ENCODE peak calls at places on chromosomes 12 and 14, in eight cellular contexts. C is lower leg skin, I is fibroblast of pulmonary artery, O is cardiac muscle cell, M is astrocyte of the spinal cord, X is Panc1, E is astrocyte, A is tibial nerve. G is an unnamed sample.

GRCh38 chr14:32469388-32470160 is 140.5 kb downstream of the AKAP6 start:
- DNase-seq in C (no peak), I (peak), O (peak), M (peak), X (peak), E (peak), A (no peak), G (peak)

GRCh38 chr14:51472881-51473280 is 178.8 kb upstream of the FRMD6 start:
- DNase-seq in C (no peak), I (no peak), O (no peak), M (no peak), X (no peak), E (no peak), A (no peak), G (no peak)

GRCh38 chr12:94336201-94336915 is 123.3 kb downstream of the CEP83 start:
- DNase-seq in C (no peak), I (peak), O (peak), M (no peak), X (no peak), E (no peak), A (no peak), G (peak)

GRCh38 chr12:122859303-122860051 is 24.2 kb downstream of the HIP1R start:
- DNase-seq in C (no peak), I (no peak), O (no peak), M (no peak), X (no peak), E (no peak), A (no peak), G (no peak)

GRCh38 chr14:101153691-101154090 is 250.2 kb upstream of the RTL1 start:
- DNase-seq in C (no peak), I (no peak), O (no peak), M (no peak), X (no peak), E (no peak), A (no peak), G (no peak)

GRCh38 chr14:101761881-101762529 is 496 bp downstream of the PPP2R5C start:
- DNase-seq in C (no peak), I (no peak), O (peak), M (no peak), X (no peak), E (no peak), A (peak), G (no peak)

GRCh38 chr14:53979141-53979673 is 22.6 kb upstream of the BMP4 start:
- DNase-seq in C (peak), I (peak), O (peak), M (peak), X (no peak), E (peak), A (no peak), G (no peak)

GRCh38 chr12:132229423-132229760 is 85.1 kb downstream of the NOC4L start:
- DNase-seq in C (no peak), I (no peak), O (no peak), M (no peak), X (no peak), E (no peak), A (no peak), G (no peak)

GRCh38 chr12:75850751-75851462 is 180.7 kb downstream of the PHLDA1 start:
- DNase-seq in C (no peak), I (peak), O (peak), M (peak), X (no peak), E (peak), A (no peak), G (peak)

GRCh38 chr12:119412811-119413794 is 78.6 kb downstream of the CCDC60 start:
- DNase-seq in C (peak), I (peak), O (peak), M (peak), X (peak), E (peak), A (peak), G (peak)

GRCh38 chr12:103327676-103328075 is 168.1 kb downstream of the C12orf42 start:
- DNase-seq in C (no peak), I (no peak), O (no peak), M (no peak), X (no peak), E (no peak), A (no peak), G (no peak)

GRCh38 chr14:22397338-22397737 is 191.7 kb downstream of the DAD1 start:
- DNase-seq in C (no peak), I (no peak), O (no peak), M (no peak), X (no peak), E (no peak), A (no peak), G (no peak)

GRCh38 chr12:24937553-24938244 is 11.2 kb downstream of the BCAT1 start:
- DNase-seq in C (no peak), I (no peak), O (no peak), M (peak), X (no peak), E (peak), A (no peak), G (no peak)

GRCh38 chr14:68705741-68706283 is 87.1 kb downstream of the ZFP36L1 start:
- DNase-seq in C (peak), I (no peak), O (no peak), M (no peak), X (no peak), E (no peak), A (no peak), G (no peak)

GRCh38 chr12:49937639-49938300 is 12.8 kb upstream of the AQP2 start:
- DNase-seq in C (no peak), I (no peak), O (no peak), M (no peak), X (no peak), E (no peak), A (no peak), G (no peak)

GRCh38 chr14:90291699-90292098 is 35.3 kb downstream of the PSMC1 start:
- DNase-seq in C (no peak), I (no peak), O (no peak), M (no peak), X (no peak), E (no peak), A (no peak), G (no peak)

GRCh38 chr14:26765768-26766550 is 168.1 kb upstream of the NOVA1 start:
- DNase-seq in C (no peak), I (peak), O (peak), M (peak), X (no peak), E (peak), A (peak), G (peak)

DNA sequence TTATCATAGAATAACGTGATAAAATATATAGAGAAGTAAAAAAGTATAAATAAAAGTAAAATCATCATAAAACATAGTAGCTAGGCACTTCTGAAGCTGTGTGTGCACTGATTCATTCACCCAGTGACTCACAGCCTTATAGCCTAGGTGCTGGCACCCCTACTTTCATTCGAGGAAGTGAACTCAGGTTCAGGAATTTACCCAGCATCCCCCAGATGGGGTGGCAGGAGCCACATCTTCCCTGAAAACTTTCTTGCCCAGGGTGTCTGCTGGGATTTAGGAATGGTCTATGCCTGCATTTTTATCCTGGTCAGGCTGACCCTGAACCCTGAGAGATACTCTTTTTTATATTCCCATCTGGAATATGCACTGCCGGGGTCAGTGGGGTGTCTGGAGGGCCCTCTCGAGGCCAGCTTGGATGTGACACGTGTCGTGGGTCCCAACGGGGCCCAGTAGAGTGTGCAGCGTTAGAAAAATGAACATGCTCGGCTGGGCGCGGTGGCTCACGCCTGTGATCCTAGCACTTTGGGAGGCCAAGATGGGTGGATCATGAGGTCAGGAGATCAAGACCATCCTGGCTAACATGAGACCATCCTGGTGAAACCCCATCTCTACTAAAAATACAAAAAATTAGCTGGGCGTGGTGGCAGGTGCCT is 75.8 kb downstream of the AACS start:
- DNase-seq in C (no peak), I (peak), O (peak), M (peak), X (peak), E (peak), A (no peak), G (peak)
- H3K4me3 ChIP-seq in C (no peak), I (no peak), O (no peak), M (no peak), X (no peak), E (no peak), A (no peak), G (no peak)

DNA sequence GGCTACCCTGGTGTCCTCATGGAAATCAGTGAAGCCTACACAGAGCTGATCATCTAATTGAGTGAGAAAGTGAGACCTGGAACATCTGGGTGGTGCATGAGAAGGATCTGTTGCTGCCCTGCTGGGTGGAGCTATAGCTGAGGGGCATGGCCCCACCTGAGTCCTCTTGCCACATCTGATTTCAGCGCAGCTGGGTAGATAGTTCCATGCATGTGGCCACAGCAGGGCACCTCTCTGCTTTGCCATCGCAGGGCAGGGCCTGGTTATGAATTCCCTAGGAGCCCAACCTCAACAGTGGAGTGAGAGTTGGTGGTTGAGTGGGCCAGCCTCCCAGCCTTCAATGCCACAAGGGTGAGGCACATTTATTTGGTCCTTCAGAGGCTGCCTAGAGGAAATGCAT is 407.8 kb downstream of the BCL11B start:
- DNase-seq in C (no peak), I (no peak), O (no peak), M (no peak), X (no peak), E (no peak), A (no peak), G (no peak)
- TF ChIP-seq CTCF in C (no peak), I (no peak), O (no peak), M (no peak), X (no peak), E (no peak), A (no peak), G (no peak)

GRCh38 chr14:88228519-88229236 is 94.4 kb downstream of the KCNK10 start:
- DNase-seq in C (no peak), I (no peak), O (no peak), M (no peak), X (no peak), E (no peak), A (no peak), G (no peak)
- H3K4me3 ChIP-seq in C (no peak), I (no peak), O (no peak), M (no peak), X (no peak), E (no peak), A (no peak), G (no peak)

GRCh38 chr14:50399251-50400032 is 2.8 kb upstream of the CDKL1 start:
- DNase-seq in C (no peak), I (peak), O (peak), M (peak), X (no peak), E (peak), A (peak), G (peak)
- TF ChIP-seq CTCF in C (no peak), I (no peak), O (no peak), M (no peak), X (no peak), E (no peak), A (no peak), G (no peak)

DNA sequence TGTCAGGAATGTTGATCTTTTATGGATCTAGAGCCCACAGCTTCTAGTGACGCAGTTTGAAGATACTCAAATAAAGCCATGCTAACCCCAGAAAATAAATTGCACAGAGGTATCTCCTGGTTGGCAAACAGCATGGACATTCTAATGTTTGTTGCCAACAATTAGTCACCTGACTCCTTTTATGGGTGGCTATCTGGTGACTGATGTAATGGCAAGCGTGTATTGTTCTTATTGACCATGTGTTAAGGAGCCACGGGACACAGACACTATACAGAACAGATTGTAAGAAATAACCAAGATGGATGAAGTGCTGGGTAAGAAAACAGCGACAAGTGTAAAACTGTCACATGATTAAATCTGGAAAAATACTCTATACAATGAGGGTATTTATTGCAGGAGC is 401.3 kb upstream of the PDE3A start:
- DNase-seq in C (no peak), I (peak), O (no peak), M (peak), X (no peak), E (peak), A (no peak), G (no peak)
- H3K4me3 ChIP-seq in C (no peak), I (no peak), O (no peak), M (no peak), X (no peak), E (no peak), A (no peak), G (no peak)

GRCh38 chr14:29927596-29928341 is at the start of gene PRKD1:
- DNase-seq in C (no peak), I (peak), O (peak), M (peak), X (no peak), E (peak), A (peak), G (peak)
- TF ChIP-seq CTCF in C (no peak), I (no peak), O (no peak), M (peak), X (peak), E (no peak), A (peak), G (no peak)

DNA sequence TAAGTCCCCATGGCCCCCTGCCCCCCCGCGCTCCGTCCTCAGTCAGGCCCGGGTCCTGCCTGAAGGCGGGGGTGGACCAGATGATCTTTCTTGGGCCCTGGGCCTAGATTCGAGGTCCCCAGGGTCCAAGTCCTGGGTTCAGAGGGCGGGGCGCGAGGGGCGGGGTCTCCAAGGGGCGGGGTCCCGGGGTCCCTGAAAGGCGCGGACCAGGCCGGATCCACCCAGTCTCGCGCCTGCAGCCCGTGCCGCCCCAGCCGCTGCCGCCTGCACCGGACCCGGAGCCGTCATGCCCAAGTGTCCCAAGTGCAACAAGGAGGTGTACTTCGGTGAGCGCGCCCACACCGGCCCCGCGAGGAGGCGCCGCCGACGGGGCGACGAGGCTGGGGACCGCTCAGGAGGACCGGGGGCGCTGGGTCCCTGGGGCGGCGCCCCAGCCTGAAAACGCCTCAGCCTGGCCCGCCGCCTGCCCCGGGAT is 325 bp downstream of the CRIP1 start:
- DNase-seq in C (no peak), I (no peak), O (no peak), M (no peak), X (no peak), E (no peak), A (peak), G (no peak)
- H3K4me3 ChIP-seq in C (peak), I (no peak), O (peak), M (no peak), X (peak), E (no peak), A (peak), G (no peak)

GRCh38 chr12:12503384-12504078 is 59.1 kb downstream of the DUSP16 start:
- DNase-seq in C (no peak), I (no peak), O (no peak), M (no peak), X (no peak), E (no peak), A (no peak), G (no peak)
- TF ChIP-seq CTCF in C (no peak), I (no peak), O (no peak), M (no peak), X (no peak), E (no peak), A (no peak), G (peak)

G was measured in choroid plexus epithelial cell.